ENCODE peak calls at places on chromosomes 12 and 14, in five cellular contexts. One of them, this sample, is unnamed.

GRCh38 chr12:108653082-108653516 is 19.4 kb upstream of the SELPLG start:
- DNase-seq in spleen: no peak
- DNase-seq in GM12892: no peak
- DNase-seq in stomach: no peak
- DNase-seq in HCT116: no peak
- DNase-seq in this sample: no peak

GRCh38 chr14:69651653-69652052 is 40.3 kb downstream of the SUSD6 start:
- DNase-seq in HCT116: no peak
- DNase-seq in stomach: no peak
- DNase-seq in spleen: no peak
- DNase-seq in GM12892: no peak
- DNase-seq in this sample: no peak

GRCh38 chr12:53078425-53079225 is 565 bp downstream of the SPRYD3 start:
- DNase-seq in spleen: no peak
- DNase-seq in stomach: peak
- DNase-seq in GM12892: no peak
- DNase-seq in HCT116: no peak
- DNase-seq in this sample: no peak

GRCh38 chr14:54597795-54598443 is 31.0 kb downstream of the SAMD4A start:
- DNase-seq in HCT116: no peak
- DNase-seq in GM12892: no peak
- DNase-seq in spleen: no peak
- DNase-seq in stomach: no peak
- DNase-seq in this sample: no peak

GRCh38 chr14:80522936-80523335 is 311.6 kb upstream of the DIO2 start:
- DNase-seq in GM12892: no peak
- DNase-seq in spleen: no peak
- DNase-seq in HCT116: no peak
- DNase-seq in stomach: no peak
- DNase-seq in this sample: no peak

GRCh38 chr12:124326899-124327298 is 32.0 kb downstream of the RFLNA start:
- DNase-seq in stomach: no peak
- DNase-seq in spleen: no peak
- DNase-seq in HCT116: no peak
- DNase-seq in GM12892: no peak
- DNase-seq in this sample: no peak

GRCh38 chr14:55846852-55847471 is 267.0 kb downstream of the KTN1 start:
- DNase-seq in HCT116: no peak
- DNase-seq in stomach: no peak
- DNase-seq in GM12892: no peak
- DNase-seq in spleen: no peak
- DNase-seq in this sample: no peak

GRCh38 chr12:57242691-57243454 is 8.1 kb downstream of the STAC3 start:
- DNase-seq in HCT116: peak
- DNase-seq in spleen: peak
- DNase-seq in GM12892: peak
- DNase-seq in stomach: peak
- DNase-seq in this sample: peak

GRCh38 chr14:88985654-88986053 is 161.2 kb downstream of the TTC8 start:
- DNase-seq in HCT116: no peak
- DNase-seq in stomach: no peak
- DNase-seq in spleen: no peak
- DNase-seq in GM12892: no peak
- DNase-seq in this sample: no peak

GRCh38 chr14:72519543-72519942 is 374.4 kb downstream of the DPF3 start:
- DNase-seq in HCT116: no peak
- DNase-seq in stomach: no peak
- DNase-seq in GM12892: no peak
- DNase-seq in spleen: no peak
- DNase-seq in this sample: no peak

GRCh38 chr12:25054783-25055144 is 105.9 kb upstream of the BCAT1 start:
- DNase-seq in HCT116: no peak
- DNase-seq in stomach: no peak
- DNase-seq in GM12892: no peak
- DNase-seq in spleen: no peak
- DNase-seq in this sample: no peak
- TF ChIP-seq POLR2AphosphoS5 in HCT116: no peak
- TF ChIP-seq POLR2AphosphoS5 in stomach: no peak
- TF ChIP-seq POLR2AphosphoS5 in GM12892: no peak
- TF ChIP-seq POLR2AphosphoS5 in spleen: no peak
- TF ChIP-seq POLR2AphosphoS5 in this sample: no peak

GRCh38 chr12:94150483-94151225 is 2.3 kb downstream of the PLXNC1 start:
- DNase-seq in spleen: peak
- DNase-seq in HCT116: no peak
- DNase-seq in GM12892: peak
- DNase-seq in stomach: peak
- DNase-seq in this sample: no peak

GRCh38 chr12:94151577-94151976 is 3.2 kb downstream of the PLXNC1 start:
- DNase-seq in HCT116: no peak
- DNase-seq in stomach: no peak
- DNase-seq in GM12892: no peak
- DNase-seq in spleen: no peak
- DNase-seq in this sample: no peak

GRCh38 chr12:94149781-94150482 is 1.6 kb downstream of the PLXNC1 start:
- DNase-seq in stomach: peak
- DNase-seq in GM12892: peak
- DNase-seq in HCT116: no peak
- DNase-seq in spleen: no peak
- DNase-seq in this sample: no peak

GRCh38 chr12:94148841-94149780 is 734 bp downstream of the PLXNC1 start:
- DNase-seq in GM12892: peak
- DNase-seq in stomach: peak
- DNase-seq in spleen: peak
- DNase-seq in HCT116: no peak
- DNase-seq in this sample: peak

DNA sequence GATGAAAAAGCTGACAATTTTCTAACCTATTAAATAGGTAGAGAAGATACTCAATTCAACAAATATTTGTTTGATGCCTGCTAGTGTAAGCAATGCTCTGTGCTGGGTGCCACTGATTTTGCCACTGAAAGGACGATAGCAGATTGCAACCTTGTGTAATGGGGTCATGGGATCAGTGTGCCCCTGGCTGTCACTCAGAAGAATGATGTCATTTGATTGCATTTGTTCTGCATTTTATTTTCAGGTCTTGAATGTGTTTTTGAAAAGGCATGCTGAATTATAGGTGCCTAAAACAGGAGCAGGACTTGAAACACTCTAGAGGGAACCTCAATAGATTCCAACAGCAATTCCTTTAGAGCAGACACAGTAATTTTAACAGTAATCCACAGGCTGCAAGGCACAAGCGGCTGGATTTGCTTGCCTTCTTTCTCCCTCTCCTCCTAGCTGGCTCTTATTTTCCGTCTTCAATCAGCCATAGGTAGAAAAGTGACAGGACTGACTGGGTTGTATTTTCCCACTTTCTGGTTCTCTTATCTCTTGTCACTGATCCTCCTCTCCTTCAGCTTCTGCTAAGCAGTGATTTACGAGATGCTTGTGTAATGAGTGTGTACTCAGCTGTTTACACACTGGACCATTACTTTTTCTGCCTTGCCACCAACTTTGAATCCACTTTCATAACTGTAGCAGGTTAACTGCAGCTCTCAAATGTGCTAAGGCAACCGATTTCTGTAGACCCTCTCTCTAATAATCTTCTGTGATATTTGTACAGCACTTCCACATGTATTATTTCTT is 4.1 kb downstream of the PLXNC1 start:
- DNase-seq in spleen: no peak
- DNase-seq in HCT116: no peak
- DNase-seq in stomach: no peak
- DNase-seq in GM12892: no peak
- DNase-seq in this sample: no peak
- TF ChIP-seq POLR2A in spleen: no peak
- TF ChIP-seq POLR2A in HCT116: no peak
- TF ChIP-seq POLR2A in stomach: no peak
- TF ChIP-seq POLR2A in GM12892: no peak
- TF ChIP-seq POLR2A in this sample: no peak

DNA sequence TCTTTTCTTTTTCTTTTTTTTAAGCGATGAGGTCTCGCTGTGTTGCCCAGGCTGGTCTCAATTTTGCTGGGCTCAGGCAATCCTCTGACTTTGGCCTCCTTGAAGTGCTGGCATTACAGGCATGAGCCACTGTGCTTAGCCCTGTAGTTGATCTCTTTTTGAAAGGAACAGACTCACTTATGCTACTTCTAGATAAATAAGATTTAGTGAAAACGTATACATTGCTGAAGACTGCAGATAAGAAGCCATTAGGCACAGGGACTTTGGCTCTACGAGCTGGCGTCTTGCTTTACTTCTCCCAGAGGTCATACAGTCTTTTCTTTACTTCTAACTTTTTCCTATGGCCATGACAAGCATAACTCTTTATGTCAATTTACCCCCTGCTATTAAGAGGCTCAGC is 9.4 kb downstream of the PTGR2 start:
- DNase-seq in GM12892: no peak
- DNase-seq in stomach: no peak
- DNase-seq in HCT116: no peak
- DNase-seq in spleen: no peak
- DNase-seq in this sample: no peak
- TF ChIP-seq POLR2AphosphoS5 in GM12892: no peak
- TF ChIP-seq POLR2AphosphoS5 in stomach: no peak
- TF ChIP-seq POLR2AphosphoS5 in HCT116: no peak
- TF ChIP-seq POLR2AphosphoS5 in spleen: no peak
- TF ChIP-seq POLR2AphosphoS5 in this sample: no peak

DNA sequence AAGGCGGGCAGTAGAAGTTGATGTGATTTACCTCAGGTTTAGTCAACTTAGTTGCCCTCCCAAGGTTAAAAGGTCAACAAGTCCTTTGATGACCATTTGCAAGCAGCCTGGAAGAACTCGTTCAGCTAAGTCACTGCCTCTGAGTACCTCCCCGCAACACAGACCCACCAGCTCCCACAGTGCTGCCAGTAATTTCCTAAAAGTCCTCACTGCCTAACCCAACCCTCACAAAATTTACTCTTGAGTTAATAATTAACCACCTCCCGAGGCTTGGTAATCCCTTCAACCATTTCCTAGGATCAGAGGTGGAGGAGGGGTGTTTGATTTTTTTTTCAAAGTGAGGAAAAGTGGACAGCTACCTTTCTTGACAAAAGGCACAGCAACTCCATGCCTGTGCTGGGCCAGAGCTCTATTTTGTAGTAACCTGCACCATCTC is 55.8 kb downstream of the MAP3K9 start:
- DNase-seq in HCT116: no peak
- DNase-seq in GM12892: no peak
- DNase-seq in stomach: peak
- DNase-seq in spleen: no peak
- DNase-seq in this sample: no peak
- TF ChIP-seq POLR2A in HCT116: no peak
- TF ChIP-seq POLR2A in GM12892: no peak
- TF ChIP-seq POLR2A in stomach: no peak
- TF ChIP-seq POLR2A in spleen: no peak
- TF ChIP-seq POLR2A in this sample: no peak

GRCh38 chr14:96284430-96284829 is 28.4 kb downstream of the BDKRB1 start:
- DNase-seq in HCT116: no peak
- DNase-seq in GM12892: no peak
- DNase-seq in spleen: no peak
- DNase-seq in stomach: no peak
- DNase-seq in this sample: no peak
- TF ChIP-seq POLR2AphosphoS5 in HCT116: no peak
- TF ChIP-seq POLR2AphosphoS5 in GM12892: no peak
- TF ChIP-seq POLR2AphosphoS5 in spleen: no peak
- TF ChIP-seq POLR2AphosphoS5 in stomach: no peak
- TF ChIP-seq POLR2AphosphoS5 in this sample: no peak

GRCh38 chr12:15701721-15702156 is 87.4 kb downstream of the EPS8 start:
- DNase-seq in HCT116: no peak
- DNase-seq in GM12892: no peak
- DNase-seq in stomach: no peak
- DNase-seq in spleen: no peak
- DNase-seq in this sample: no peak

GRCh38 chr12:15701212-15701611 is 88.0 kb downstream of the EPS8 start:
- DNase-seq in spleen: no peak
- DNase-seq in GM12892: no peak
- DNase-seq in stomach: no peak
- DNase-seq in HCT116: no peak
- DNase-seq in this sample: no peak

GRCh38 chr12:15699886-15700285 is 89.3 kb downstream of the EPS8 start:
- DNase-seq in spleen: no peak
- DNase-seq in GM12892: no peak
- DNase-seq in stomach: no peak
- DNase-seq in HCT116: no peak
- DNase-seq in this sample: no peak

GRCh38 chr12:15698377-15698867 is 90.8 kb downstream of the EPS8 start:
- DNase-seq in GM12892: no peak
- DNase-seq in stomach: no peak
- DNase-seq in HCT116: no peak
- DNase-seq in spleen: no peak
- DNase-seq in this sample: no peak

GRCh38 chr12:15700595-15700994 is 88.6 kb downstream of the EPS8 start:
- DNase-seq in HCT116: peak
- DNase-seq in GM12892: no peak
- DNase-seq in spleen: no peak
- DNase-seq in stomach: no peak
- DNase-seq in this sample: no peak
- TF ChIP-seq POLR2A in HCT116: no peak
- TF ChIP-seq POLR2A in GM12892: no peak
- TF ChIP-seq POLR2A in spleen: no peak
- TF ChIP-seq POLR2A in stomach: no peak
- TF ChIP-seq POLR2A in this sample: no peak

DNA sequence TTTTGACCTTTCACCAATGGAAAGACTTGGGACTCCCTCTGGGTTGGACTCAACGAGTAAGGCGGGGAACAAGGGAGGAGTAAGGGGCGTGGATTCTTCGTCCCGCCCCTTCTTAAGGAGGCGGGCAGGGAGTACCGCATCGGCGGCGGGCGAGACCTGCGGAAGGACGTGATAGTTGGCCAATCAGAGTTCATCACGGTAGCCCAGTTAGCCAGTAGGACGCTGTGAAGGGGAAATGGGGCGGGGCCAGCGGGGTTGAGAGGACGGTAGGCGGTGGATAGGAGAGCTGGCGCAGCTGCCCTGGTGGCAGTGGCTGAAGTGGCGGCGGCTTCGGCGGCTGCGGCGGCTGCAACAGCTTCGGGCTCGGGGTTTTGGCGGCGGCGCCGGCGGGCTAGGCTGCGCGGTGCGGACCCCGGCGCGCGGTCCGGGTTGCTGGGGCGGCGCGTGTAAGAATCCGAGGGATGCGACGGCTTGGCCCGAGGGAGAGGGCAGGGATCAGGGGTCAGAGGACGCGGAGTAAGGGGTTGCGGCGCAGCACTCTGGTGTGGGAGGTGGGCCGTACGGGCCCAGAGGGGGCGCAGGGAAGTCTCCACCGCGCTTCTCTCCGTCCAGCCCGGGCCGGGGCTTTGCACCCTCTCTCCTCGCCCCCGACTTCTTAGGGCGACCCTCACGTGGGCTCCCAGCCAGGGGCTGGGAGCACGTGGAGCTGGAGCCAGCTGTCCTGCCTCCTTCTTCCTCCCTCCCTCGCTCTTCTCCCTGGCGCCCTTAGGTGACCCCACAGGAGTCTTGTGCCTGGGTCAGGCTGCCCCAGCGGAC is at the start of gene TPCN1:
- DNase-seq in GM12892: peak
- DNase-seq in HCT116: peak
- DNase-seq in spleen: peak
- DNase-seq in stomach: peak
- DNase-seq in this sample: peak
- TF ChIP-seq POLR2AphosphoS5 in GM12892: peak
- TF ChIP-seq POLR2AphosphoS5 in HCT116: peak
- TF ChIP-seq POLR2AphosphoS5 in spleen: peak
- TF ChIP-seq POLR2AphosphoS5 in stomach: peak
- TF ChIP-seq POLR2AphosphoS5 in this sample: peak

This sample was measured in GM12891.